ENCODE peak calls at places on chromosomes 4 and X, in six cellular contexts. C is body of pancreas; Q is heart left ventricle; H is pancreas; W is CD8-positive, alpha-beta T cell; S is mesenchymal stem cell. P is an unnamed sample. For H3K4me1, the result is how much of the 10 kb centered on the place peaks cover.

GRCh38 chr4:55561884-55562283 is 15.2 kb upstream of the CLOCK start:
- DNase-seq in C (no peak), Q (no peak), H (no peak), W (no peak), S (no peak), P (no peak)

GRCh38 chrX:19904778-19905367 is 17.5 kb upstream of the SH3KBP1 start:
- DNase-seq in C (peak), W (no peak), H (peak), Q (peak), S (peak), P (no peak)

GRCh38 chr4:158775091-158775651 is 6.3 kb downstream of the FNIP2 start:
- DNase-seq in S (peak), C (no peak), W (no peak), H (no peak), Q (no peak), P (no peak)

GRCh38 chr4:183175631-183176232 is 76.7 kb downstream of the WWC2 start:
- DNase-seq in W (no peak), C (no peak), Q (no peak), S (no peak), H (no peak), P (no peak)

GRCh38 chr4:25030283-25031076 is at the start of gene LGI2:
- DNase-seq in Q (peak), C (peak), H (peak), W (no peak), S (no peak), P (peak)

GRCh38 chr4:102808009-102808408 is 19.3 kb downstream of the UBE2D3 start:
- DNase-seq in H (no peak), W (no peak), Q (no peak), S (no peak), C (no peak), P (no peak)

GRCh38 chrX:155086202-155086840 is 15.0 kb downstream of the BRCC3 start:
- DNase-seq in C (peak), S (peak), W (no peak), Q (no peak), H (peak), P (no peak)

GRCh38 chr4:62131049-62131448 is 930.9 kb downstream of the ADGRL3 start:
- DNase-seq in C (no peak), H (no peak), S (no peak), W (no peak), Q (no peak), P (no peak)

GRCh38 chr4:68615699-68616422 is 39.7 kb upstream of the UGT2B17 start:
- DNase-seq in C (no peak), H (no peak), Q (no peak), W (no peak), S (no peak), P (no peak)

GRCh38 chrX:107736781-107737531 is 38.6 kb downstream of the TSC22D3 start:
- DNase-seq in S (peak), W (no peak), Q (peak), C (peak), H (peak), P (no peak)

GRCh38 chrX:96425204-96425603 is 259.4 kb upstream of the DIAPH2 start:
- DNase-seq in C (no peak), S (no peak), H (no peak), Q (no peak), W (no peak), P (no peak)

GRCh38 chr4:182929296-182929695 is 12.1 kb upstream of the DCTD start:
- DNase-seq in C (no peak), H (no peak), Q (no peak), S (peak), W (no peak), P (no peak)

GRCh38 chrX:57596109-57596870 is 4.5 kb downstream of the ZXDB start:
- DNase-seq in S (peak), C (no peak), H (no peak), W (no peak), Q (no peak), P (no peak)

GRCh38 chrX:14779589-14779988 is 93.3 kb downstream of the FANCB start:
- DNase-seq in C (no peak), Q (no peak), H (no peak), S (no peak), W (no peak), P (no peak)

GRCh38 chr4:163331629-163332360 is 601 bp downstream of the NPY1R start:
- DNase-seq in H (peak), C (peak), S (peak), Q (peak), W (no peak), P (peak)

GRCh38 chrX:48958635-48959094 is 1.3 kb upstream of the OTUD5 start:
- DNase-seq in C (peak), S (peak), H (peak), W (no peak), Q (peak), P (peak)

GRCh38 chr4:105598787-105599186 is 46.4 kb downstream of the ARHGEF38 start:
- DNase-seq in H (no peak), Q (no peak), S (peak), C (no peak), W (no peak), P (no peak)

GRCh38 chr4:37648084-37648817 is 37.9 kb downstream of the RELL1 start:
- DNase-seq in S (peak), Q (peak), W (no peak), H (peak), C (peak), P (peak)

GRCh38 chr4:114597410-114598115 is 1.0 kb upstream of the UGT8 start:
- DNase-seq in S (no peak), W (no peak), Q (no peak), H (peak), C (peak), P (no peak)

GRCh38 chr4:127188847-127189246 is 443.9 kb upstream of the INTU start:
- DNase-seq in H (no peak), S (peak), C (no peak), Q (no peak), W (no peak), P (no peak)

GRCh38 chr4:98529970-98530569 is 128.3 kb downstream of the TSPAN5 start:
- DNase-seq in S (no peak), H (no peak), W (no peak), C (no peak), Q (no peak), P (no peak)

GRCh38 chr4:173367946-173368345 is 2.8 kb upstream of the SAP30 start:
- DNase-seq in H (no peak), W (no peak), S (no peak), Q (no peak), C (no peak), P (no peak)

GRCh38 chr4:5798946-5799345 is 87.9 kb downstream of the EVC start:
- DNase-seq in S (no peak), C (no peak), W (no peak), Q (no peak), H (no peak), P (no peak)

GRCh38 chr4:5799406-5799805 is 88.4 kb downstream of the EVC start:
- DNase-seq in Q (no peak), H (no peak), C (no peak), S (no peak), W (no peak), P (no peak)

GRCh38 chr4:5800496-5800895 is 89.5 kb downstream of the EVC start:
- DNase-seq in Q (no peak), C (no peak), S (no peak), H (no peak), W (no peak), P (no peak)

GRCh38 chr4:5802565-5802964 is 90.3 kb downstream of the CRMP1 start:
- DNase-seq in W (no peak), C (no peak), S (no peak), H (no peak), Q (no peak), P (no peak)

DNA sequence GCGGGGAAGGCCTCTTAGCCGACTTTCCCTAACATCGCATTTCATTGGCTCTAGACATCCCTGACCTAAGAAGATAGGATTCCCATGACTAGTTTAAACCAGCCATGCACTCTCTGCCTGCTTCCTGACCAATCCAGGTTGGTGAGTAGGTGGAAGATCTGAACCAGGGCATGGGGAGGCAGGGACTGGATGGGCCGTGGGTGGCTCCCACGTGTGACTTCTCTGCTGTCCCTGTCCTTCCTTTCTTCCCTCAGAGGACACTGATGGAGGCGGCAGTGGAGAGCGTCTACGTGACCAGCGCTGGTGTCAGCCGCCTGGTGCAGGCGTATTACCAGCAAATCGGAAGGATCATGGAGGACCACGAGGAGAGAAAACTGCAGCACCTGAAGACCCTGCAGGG is 90.7 kb downstream of the EVC start:
- DNase-seq in Q (no peak), S (no peak), W (no peak), H (no peak), C (no peak), P (no peak)
- H3K27ac ChIP-seq in Q (no peak), S (no peak), W (no peak), H (no peak), C (no peak), P (no peak)

DNA sequence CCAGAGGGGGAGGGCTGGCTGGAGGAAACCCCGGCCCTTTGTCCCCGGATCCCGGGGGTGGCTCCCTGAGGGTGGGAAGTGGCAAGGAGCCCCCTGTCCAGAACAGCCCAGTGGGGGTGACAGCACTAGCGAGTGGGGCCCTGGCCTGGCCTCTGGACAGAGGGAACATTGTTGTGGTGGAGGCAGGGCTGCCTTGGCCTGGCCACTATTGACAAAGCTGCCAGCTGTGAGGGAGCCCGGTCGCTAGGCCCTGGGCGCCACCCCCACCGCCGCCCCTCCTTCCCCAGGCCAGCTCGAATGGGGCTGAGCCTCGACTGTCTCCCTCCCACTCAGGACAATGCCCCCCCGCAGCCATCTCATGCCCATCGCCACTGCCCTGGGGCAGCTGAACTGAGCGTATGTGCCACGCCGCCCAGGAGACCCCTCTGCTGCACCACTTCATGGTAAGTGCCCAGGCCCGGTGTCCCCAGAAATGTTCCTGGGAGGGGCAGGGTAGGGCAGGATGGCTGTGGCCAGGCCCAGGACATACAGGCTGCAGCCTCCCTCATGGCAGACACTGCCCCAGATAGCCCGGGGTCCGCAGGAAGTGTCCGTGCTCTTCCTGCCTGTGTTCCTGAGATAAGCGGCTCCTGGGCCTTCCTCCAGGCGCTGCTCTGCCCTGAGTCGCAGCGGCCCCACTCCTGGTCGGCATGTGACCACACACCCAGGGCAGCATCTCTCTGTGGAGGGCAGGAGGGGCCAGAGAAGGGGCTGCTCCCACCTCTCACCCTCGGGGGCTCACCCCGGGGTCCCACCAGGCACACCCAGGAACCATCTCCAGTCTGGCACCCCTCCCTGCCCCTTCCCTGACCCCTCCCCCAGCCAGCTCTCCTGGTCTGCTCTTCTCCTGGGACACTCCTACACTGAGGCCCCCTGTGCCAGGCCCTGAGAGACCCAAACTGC is 1.4 kb downstream of the PLXNB3 start:
- DNase-seq in H (no peak), S (peak), C (peak), Q (no peak), W (no peak), P (peak)
- H3K4me3 ChIP-seq in H (no peak), S (peak), C (no peak), Q (peak), W (no peak), P (peak)

GRCh38 chr4:121096174-121096573 is 23.8 kb upstream of the NDNF start:
- DNase-seq in S (no peak), H (no peak), Q (no peak), C (no peak), W (no peak), P (no peak)

GRCh38 chr4:121096629-121097028 is 24.3 kb upstream of the NDNF start:
- DNase-seq in W (no peak), Q (no peak), H (no peak), C (no peak), S (peak), P (no peak)

GRCh38 chr4:121094297-121094966 is 22.1 kb upstream of the NDNF start:
- DNase-seq in S (no peak), H (no peak), C (no peak), W (no peak), Q (no peak), P (no peak)

DNA sequence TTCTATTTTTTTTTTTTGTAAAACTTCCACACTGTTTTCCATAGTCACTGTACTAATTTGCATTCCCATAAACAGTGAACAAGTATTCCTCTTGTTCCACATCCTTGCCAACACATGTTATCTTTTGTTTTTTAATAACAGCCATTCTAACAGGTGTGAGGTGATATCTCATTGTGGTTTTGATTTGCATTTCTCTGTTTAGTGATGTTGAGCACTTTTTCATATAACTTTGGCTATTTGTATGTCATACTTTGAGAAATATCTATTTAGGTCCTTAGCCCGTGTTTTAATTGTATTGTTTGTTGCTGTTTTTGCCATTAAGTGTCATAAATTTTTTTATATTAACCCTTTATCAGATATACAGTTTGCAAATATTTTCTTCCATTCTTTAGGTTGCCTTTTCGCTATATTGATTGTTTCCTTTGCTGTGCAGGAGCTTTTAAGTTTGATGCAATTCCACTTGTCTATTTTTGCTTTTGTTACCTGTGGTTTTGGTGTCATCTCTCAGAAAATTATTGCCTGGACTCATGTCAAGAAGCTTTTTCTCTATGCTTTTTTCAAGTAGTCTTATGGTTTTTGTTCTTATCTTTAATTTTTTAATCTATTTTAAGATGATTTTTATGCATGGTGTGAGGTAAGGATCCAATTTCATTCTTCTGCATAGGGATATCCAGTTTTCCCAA is 27.9 kb upstream of the NDNF start:
- DNase-seq in H (no peak), W (no peak), Q (no peak), S (no peak), C (no peak), P (no peak)
- H3K4me1 ChIP-seq in H (under half), W (under half), Q (under half), S (under half), C (under half), P (under half)

GRCh38 chr4:186623546-186623945 is 68.2 kb upstream of the MTNR1A start:
- DNase-seq in S (no peak), Q (no peak), W (no peak), H (no peak), C (no peak), P (no peak)

GRCh38 chr4:186630128-186630527 is 74.8 kb upstream of the MTNR1A start:
- DNase-seq in Q (no peak), W (no peak), S (no peak), H (no peak), C (no peak), P (no peak)

GRCh38 chr4:186628058-186628711 is 72.8 kb upstream of the MTNR1A start:
- DNase-seq in W (no peak), C (no peak), S (no peak), Q (no peak), H (no peak), P (no peak)

GRCh38 chr4:186624951-186625350 is 69.6 kb upstream of the MTNR1A start:
- DNase-seq in W (no peak), S (peak), C (no peak), Q (no peak), H (no peak), P (no peak)

GRCh38 chr4:186627226-186627865 is 72.0 kb upstream of the MTNR1A start:
- DNase-seq in S (peak), C (no peak), W (no peak), Q (no peak), H (no peak), P (no peak)
- H3K27ac ChIP-seq in S (peak), C (no peak), W (no peak), Q (no peak), H (no peak), P (no peak)

DNA sequence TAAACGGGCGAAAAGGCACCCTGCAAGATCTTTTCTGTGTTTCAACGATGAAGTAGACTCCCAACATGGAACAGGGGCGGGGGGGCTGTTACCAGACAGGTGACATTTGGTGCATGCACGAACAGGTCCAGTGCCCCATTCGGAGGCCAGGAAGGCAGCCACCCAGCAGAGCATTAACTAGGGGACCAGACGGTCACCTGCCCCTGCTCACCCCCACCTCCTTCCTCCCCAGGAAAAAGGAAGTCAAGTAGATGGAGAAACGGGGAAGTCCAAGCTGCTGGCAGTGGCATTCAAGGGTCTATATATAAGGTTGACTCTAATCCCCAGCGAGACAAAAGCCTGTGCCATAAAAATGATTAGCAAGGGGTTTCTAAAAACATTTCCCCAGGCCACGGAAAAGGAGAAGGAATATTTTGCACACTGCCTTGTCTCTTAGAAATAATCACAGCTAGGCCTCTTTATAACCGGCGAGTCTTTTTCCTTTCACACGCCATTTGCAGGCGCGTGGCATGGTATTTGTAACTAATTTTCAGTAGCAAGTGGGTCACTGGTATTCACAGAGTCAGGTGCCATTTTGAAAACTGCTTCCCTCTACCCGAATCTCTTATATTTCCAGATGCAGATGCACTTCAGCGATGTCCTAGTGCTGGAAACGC is 1.2 kb upstream of the TMSB4X start:
- DNase-seq in Q (peak), H (no peak), W (peak), S (no peak), C (no peak), P (peak)
- H3K4me3 ChIP-seq in Q (peak), H (no peak), W (peak), S (no peak), C (no peak), P (peak)

GRCh38 chrX:31232506-31232905 is 160.7 kb upstream of the FTHL17 start:
- DNase-seq in H (no peak), Q (no peak), C (no peak), S (no peak), W (no peak), P (no peak)

GRCh38 chrX:31237189-31237588 is 165.3 kb upstream of the FTHL17 start:
- DNase-seq in C (no peak), Q (no peak), H (no peak), S (no peak), W (no peak), P (no peak)

GRCh38 chrX:31233941-31234496 is 162.2 kb upstream of the FTHL17 start:
- DNase-seq in H (no peak), Q (no peak), W (no peak), S (no peak), C (no peak), P (no peak)

GRCh38 chrX:31240982-31241381 is 169.1 kb upstream of the FTHL17 start:
- DNase-seq in W (no peak), Q (no peak), C (no peak), H (no peak), S (no peak), P (no peak)

DNA sequence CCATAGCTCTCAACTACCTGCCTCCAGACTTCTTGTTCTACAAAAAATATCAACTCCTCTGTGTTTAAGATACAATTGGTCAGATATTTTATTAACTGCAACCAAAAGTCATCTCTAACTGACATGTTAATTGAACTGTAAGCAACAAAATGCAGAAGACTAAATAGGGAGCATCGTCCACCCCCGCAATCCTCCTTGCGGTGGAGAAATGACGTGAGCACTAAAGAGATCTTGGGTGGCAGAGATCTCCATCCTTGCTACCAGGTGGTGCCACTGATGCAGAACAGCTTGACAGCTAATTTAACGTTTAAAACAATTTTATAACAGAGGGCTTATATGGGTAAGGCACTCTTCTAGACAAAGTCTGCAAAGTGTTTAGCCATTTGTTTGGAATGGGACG is 164.4 kb upstream of the FTHL17 start:
- DNase-seq in S (no peak), C (no peak), H (no peak), Q (no peak), W (no peak), P (no peak)
- H3K4me1 ChIP-seq in S (under half), C (under half), H (under half), Q (under half), W (under half), P (under half)

GRCh38 chr4:7885216-7886134 is 54.2 kb downstream of the AFAP1 start:
- DNase-seq in H (no peak), W (no peak), S (no peak), C (no peak), Q (no peak), P (no peak)
- H3K27ac ChIP-seq in H (no peak), W (no peak), S (no peak), C (no peak), Q (peak), P (peak)

GRCh38 chr4:141131738-141132688 is 1.3 kb downstream of the RNF150 start:
- DNase-seq in C (peak), Q (peak), H (peak), W (no peak), S (peak), P (peak)
- H3K4me3 ChIP-seq in C (peak), Q (peak), H (peak), W (peak), S (peak), P (peak)

P was measured in uterus.